ENCODE peak calls at places on chromosome 4, in five cellular contexts. One of them, this sample, is unnamed.

GRCh38 chr4:118335316-118335715 is 17.5 kb downstream of the PRSS12 start:
- DNase-seq in mesendoderm: no peak
- DNase-seq in H1: no peak
- DNase-seq in neuronal stem cell: no peak
- DNase-seq in IMR-90: no peak
- DNase-seq in this sample: no peak

GRCh38 chr4:175806741-175807140 is 5.3 kb downstream of the GPM6A start:
- DNase-seq in mesendoderm: no peak
- DNase-seq in H1: no peak
- DNase-seq in neuronal stem cell: no peak
- DNase-seq in IMR-90: no peak
- DNase-seq in this sample: no peak

GRCh38 chr4:146959692-146960091 is 14.0 kb upstream of the TTC29 start:
- DNase-seq in mesendoderm: no peak
- DNase-seq in H1: no peak
- DNase-seq in neuronal stem cell: no peak
- DNase-seq in IMR-90: peak
- DNase-seq in this sample: no peak

GRCh38 chr4:84971319-84971932 is 4.9 kb upstream of the WDFY3 start:
- DNase-seq in mesendoderm: peak
- DNase-seq in H1: no peak
- DNase-seq in neuronal stem cell: no peak
- DNase-seq in IMR-90: peak
- DNase-seq in this sample: no peak

GRCh38 chr4:155248002-155248896 is 39.8 kb downstream of the NPY2R start:
- DNase-seq in mesendoderm: peak
- DNase-seq in H1: peak
- DNase-seq in neuronal stem cell: peak
- DNase-seq in IMR-90: no peak
- DNase-seq in this sample: peak

GRCh38 chr4:122131562-122132157 is 20.5 kb upstream of the BLTP1 start:
- DNase-seq in mesendoderm: no peak
- DNase-seq in H1: no peak
- DNase-seq in neuronal stem cell: no peak
- DNase-seq in IMR-90: no peak
- DNase-seq in this sample: no peak

GRCh38 chr4:36288727-36289126 is 7.3 kb downstream of the DTHD1 start:
- DNase-seq in mesendoderm: no peak
- DNase-seq in H1: no peak
- DNase-seq in neuronal stem cell: no peak
- DNase-seq in IMR-90: peak
- DNase-seq in this sample: no peak

GRCh38 chr4:154314248-154314647 is 177.4 kb downstream of the DCHS2 start:
- DNase-seq in mesendoderm: peak
- DNase-seq in H1: no peak
- DNase-seq in neuronal stem cell: no peak
- DNase-seq in IMR-90: no peak
- DNase-seq in this sample: no peak

GRCh38 chr4:188295899-188296298 is 156.7 kb downstream of the TRIML1 start:
- DNase-seq in mesendoderm: no peak
- DNase-seq in H1: no peak
- DNase-seq in neuronal stem cell: no peak
- DNase-seq in IMR-90: peak
- DNase-seq in this sample: no peak

GRCh38 chr4:183099537-183100297 is 660 bp downstream of the WWC2 start:
- DNase-seq in mesendoderm: peak
- DNase-seq in H1: no peak
- DNase-seq in neuronal stem cell: peak
- DNase-seq in IMR-90: no peak
- DNase-seq in this sample: peak

GRCh38 chr4:137267024-137267423 is 265.3 kb downstream of the PCDH18 start:
- DNase-seq in mesendoderm: no peak
- DNase-seq in H1: no peak
- DNase-seq in neuronal stem cell: no peak
- DNase-seq in IMR-90: peak
- DNase-seq in this sample: no peak

GRCh38 chr4:97720869-97721432 is 422.3 kb downstream of the STPG2 start:
- DNase-seq in mesendoderm: peak
- DNase-seq in H1: no peak
- DNase-seq in neuronal stem cell: no peak
- DNase-seq in IMR-90: no peak
- DNase-seq in this sample: no peak

GRCh38 chr4:155675709-155676429 is 9.2 kb downstream of the GUCY1A1 start:
- DNase-seq in mesendoderm: peak
- DNase-seq in H1: no peak
- DNase-seq in neuronal stem cell: peak
- DNase-seq in IMR-90: no peak
- DNase-seq in this sample: no peak

GRCh38 chr4:17785858-17786257 is 4.4 kb upstream of the FAM184B start:
- DNase-seq in mesendoderm: no peak
- DNase-seq in H1: no peak
- DNase-seq in neuronal stem cell: no peak
- DNase-seq in IMR-90: no peak
- DNase-seq in this sample: no peak

GRCh38 chr4:85508654-85509053 is 33.7 kb downstream of the ARHGAP24 start:
- DNase-seq in mesendoderm: peak
- DNase-seq in H1: no peak
- DNase-seq in neuronal stem cell: no peak
- DNase-seq in IMR-90: no peak
- DNase-seq in this sample: no peak

GRCh38 chr4:142566780-142567179 is 279.3 kb downstream of the INPP4B start:
- DNase-seq in mesendoderm: no peak
- DNase-seq in H1: no peak
- DNase-seq in neuronal stem cell: no peak
- DNase-seq in IMR-90: no peak
- DNase-seq in this sample: no peak

GRCh38 chr4:169915545-169915944 is 110.7 kb downstream of the MFAP3L start:
- DNase-seq in mesendoderm: no peak
- DNase-seq in H1: no peak
- DNase-seq in neuronal stem cell: no peak
- DNase-seq in IMR-90: no peak
- DNase-seq in this sample: no peak

GRCh38 chr4:19494958-19495357 is 756.7 kb upstream of the SLIT2 start:
- DNase-seq in mesendoderm: no peak
- DNase-seq in H1: no peak
- DNase-seq in neuronal stem cell: no peak
- DNase-seq in IMR-90: peak
- DNase-seq in this sample: no peak

GRCh38 chr4:69322055-69322454 is 41.8 kb downstream of the UGT2B28 start:
- DNase-seq in mesendoderm: no peak
- DNase-seq in H1: no peak
- DNase-seq in neuronal stem cell: no peak
- DNase-seq in IMR-90: peak
- DNase-seq in this sample: no peak

GRCh38 chr4:172786039-172786792 is 382.4 kb upstream of the GALNT7 start:
- DNase-seq in mesendoderm: no peak
- DNase-seq in H1: no peak
- DNase-seq in neuronal stem cell: no peak
- DNase-seq in IMR-90: peak
- DNase-seq in this sample: no peak

GRCh38 chr4:188841523-188841922 is 702.3 kb downstream of the TRIML1 start:
- DNase-seq in mesendoderm: no peak
- DNase-seq in H1: no peak
- DNase-seq in neuronal stem cell: no peak
- DNase-seq in IMR-90: no peak
- DNase-seq in this sample: no peak

GRCh38 chr4:174210354-174210753 is 73.1 kb downstream of the FBXO8 start:
- DNase-seq in mesendoderm: peak
- DNase-seq in H1: no peak
- DNase-seq in neuronal stem cell: no peak
- DNase-seq in IMR-90: no peak
- DNase-seq in this sample: no peak

GRCh38 chr4:31204895-31205294 is 484.7 kb downstream of the PCDH7 start:
- DNase-seq in mesendoderm: peak
- DNase-seq in H1: no peak
- DNase-seq in neuronal stem cell: no peak
- DNase-seq in IMR-90: no peak
- DNase-seq in this sample: no peak

GRCh38 chr4:168070903-168071302 is 21.4 kb upstream of the ANXA10 start:
- DNase-seq in mesendoderm: no peak
- DNase-seq in H1: no peak
- DNase-seq in neuronal stem cell: no peak
- DNase-seq in IMR-90: no peak
- DNase-seq in this sample: no peak

GRCh38 chr4:74267998-74268606 is 40.2 kb upstream of the EPGN start:
- DNase-seq in mesendoderm: no peak
- DNase-seq in H1: no peak
- DNase-seq in neuronal stem cell: no peak
- DNase-seq in IMR-90: peak
- DNase-seq in this sample: no peak

GRCh38 chr4:10620935-10621488 is 63.6 kb downstream of the CLNK start:
- DNase-seq in mesendoderm: peak
- DNase-seq in H1: no peak
- DNase-seq in neuronal stem cell: no peak
- DNase-seq in IMR-90: no peak
- DNase-seq in this sample: no peak

GRCh38 chr4:128635141-128635911 is 174.2 kb upstream of the JADE1 start:
- DNase-seq in mesendoderm: peak
- DNase-seq in H1: no peak
- DNase-seq in neuronal stem cell: no peak
- DNase-seq in IMR-90: peak
- DNase-seq in this sample: no peak

GRCh38 chr4:163200950-163201349 is 34.3 kb upstream of the NAF1 start:
- DNase-seq in mesendoderm: no peak
- DNase-seq in H1: no peak
- DNase-seq in neuronal stem cell: no peak
- DNase-seq in IMR-90: no peak
- DNase-seq in this sample: no peak

GRCh38 chr4:169307581-169307980 is 36.8 kb upstream of the SH3RF1 start:
- DNase-seq in mesendoderm: peak
- DNase-seq in H1: no peak
- DNase-seq in neuronal stem cell: no peak
- DNase-seq in IMR-90: no peak
- DNase-seq in this sample: no peak

GRCh38 chr4:22668702-22669101 is 24.0 kb upstream of the GBA3 start:
- DNase-seq in mesendoderm: no peak
- DNase-seq in H1: no peak
- DNase-seq in neuronal stem cell: no peak
- DNase-seq in IMR-90: no peak
- DNase-seq in this sample: no peak

GRCh38 chr4:65654976-65655375 is 15.3 kb downstream of the EPHA5 start:
- DNase-seq in mesendoderm: no peak
- DNase-seq in H1: no peak
- DNase-seq in neuronal stem cell: no peak
- DNase-seq in IMR-90: no peak
- DNase-seq in this sample: no peak

GRCh38 chr4:129146639-129147038 is 50.7 kb downstream of the C4orf33 start:
- DNase-seq in mesendoderm: peak
- DNase-seq in H1: no peak
- DNase-seq in neuronal stem cell: no peak
- DNase-seq in IMR-90: no peak
- DNase-seq in this sample: no peak

GRCh38 chr4:132642196-132642817 is 506.8 kb upstream of the PCDH10 start:
- DNase-seq in mesendoderm: peak
- DNase-seq in H1: peak
- DNase-seq in neuronal stem cell: peak
- DNase-seq in IMR-90: peak
- DNase-seq in this sample: peak

GRCh38 chr4:8268211-8268610 is 1.3 kb upstream of the HTRA3 start:
- DNase-seq in mesendoderm: no peak
- DNase-seq in H1: no peak
- DNase-seq in neuronal stem cell: no peak
- DNase-seq in IMR-90: no peak
- DNase-seq in this sample: no peak
- H2BK15ac ChIP-seq in mesendoderm: no peak
- H2BK15ac ChIP-seq in H1: no peak
- H2BK15ac ChIP-seq in neuronal stem cell: no peak
- H2BK15ac ChIP-seq in IMR-90: no peak
- H2BK15ac ChIP-seq in this sample: no peak

DNA sequence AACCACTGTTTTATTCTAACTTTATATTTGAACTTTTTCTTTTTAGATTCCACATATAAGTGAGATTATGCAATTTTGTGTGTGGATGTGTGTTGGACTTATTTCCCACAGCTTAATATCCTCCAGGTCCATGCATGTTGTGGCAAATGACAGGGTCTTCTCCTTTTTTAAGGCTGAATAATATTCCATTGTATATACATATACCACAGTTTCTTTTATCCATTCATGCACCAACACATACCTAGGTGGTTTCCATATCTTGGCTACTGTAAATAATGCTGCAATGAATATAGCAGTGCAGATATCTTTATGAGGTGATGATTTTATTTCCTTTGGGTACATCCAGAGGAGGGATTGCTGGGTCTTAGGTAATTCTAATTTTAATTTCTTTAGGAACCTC is 69.0 kb downstream of the SNCA start:
- DNase-seq in mesendoderm: no peak
- DNase-seq in H1: no peak
- DNase-seq in neuronal stem cell: no peak
- DNase-seq in IMR-90: no peak
- DNase-seq in this sample: no peak
- H2BK15ac ChIP-seq in mesendoderm: no peak
- H2BK15ac ChIP-seq in H1: no peak
- H2BK15ac ChIP-seq in neuronal stem cell: no peak
- H2BK15ac ChIP-seq in IMR-90: no peak
- H2BK15ac ChIP-seq in this sample: no peak

GRCh38 chr4:185534850-185535761 is at the start of gene PDLIM3:
- DNase-seq in mesendoderm: peak
- DNase-seq in H1: no peak
- DNase-seq in neuronal stem cell: peak
- DNase-seq in IMR-90: peak
- DNase-seq in this sample: peak
- H2BK15ac ChIP-seq in mesendoderm: no peak
- H2BK15ac ChIP-seq in H1: peak
- H2BK15ac ChIP-seq in neuronal stem cell: peak
- H2BK15ac ChIP-seq in IMR-90: no peak
- H2BK15ac ChIP-seq in this sample: no peak

GRCh38 chr4:25861951-25862410 is 807 bp downstream of the SEL1L3 start:
- DNase-seq in mesendoderm: peak
- DNase-seq in H1: no peak
- DNase-seq in neuronal stem cell: no peak
- DNase-seq in IMR-90: peak
- DNase-seq in this sample: peak
- H2BK15ac ChIP-seq in mesendoderm: no peak
- H2BK15ac ChIP-seq in H1: no peak
- H2BK15ac ChIP-seq in neuronal stem cell: no peak
- H2BK15ac ChIP-seq in IMR-90: peak
- H2BK15ac ChIP-seq in this sample: no peak

GRCh38 chr4:40685300-40685699 is 55.6 kb upstream of the RBM47 start:
- DNase-seq in mesendoderm: no peak
- DNase-seq in H1: no peak
- DNase-seq in neuronal stem cell: no peak
- DNase-seq in IMR-90: peak
- DNase-seq in this sample: no peak
- H2BK15ac ChIP-seq in mesendoderm: no peak
- H2BK15ac ChIP-seq in H1: no peak
- H2BK15ac ChIP-seq in neuronal stem cell: no peak
- H2BK15ac ChIP-seq in IMR-90: no peak
- H2BK15ac ChIP-seq in this sample: no peak